ENCODE peak calls at places on chromosomes 16 and 17, in seven cellular contexts. One of them, this sample, is unnamed.

GRCh38 chr16:27324851-27325301 is 11.1 kb downstream of the IL4R start:
- DNase-seq in GM04503: no peak
- DNase-seq in stimulated activated naive CD4-positive, alpha-beta T cell treated with Interleukin-2 at 50 U/mL for 16 hours: no peak
- DNase-seq in adrenal gland: no peak
- DNase-seq in NCI-H82: peak
- DNase-seq in epithelial cell of esophagus: no peak
- DNase-seq in activated T-cell treated with anti-CD3 and anti-CD28 coated beads, Interleukin-2, amount 50 U/mL, for 1 hour: peak
- DNase-seq in this sample: no peak

GRCh38 chr16:88505405-88506082 is 52.5 kb downstream of the ZFPM1 start:
- DNase-seq in epithelial cell of esophagus: peak
- DNase-seq in adrenal gland: peak
- DNase-seq in GM04503: no peak
- DNase-seq in stimulated activated naive CD4-positive, alpha-beta T cell treated with Interleukin-2 at 50 U/mL for 16 hours: peak
- DNase-seq in NCI-H82: peak
- DNase-seq in activated T-cell treated with anti-CD3 and anti-CD28 coated beads, Interleukin-2, amount 50 U/mL, for 1 hour: peak
- DNase-seq in this sample: peak

GRCh38 chr17:38336838-38337237 is 6.9 kb downstream of the GPR179 start:
- DNase-seq in adrenal gland: no peak
- DNase-seq in activated T-cell treated with anti-CD3 and anti-CD28 coated beads, Interleukin-2, amount 50 U/mL, for 1 hour: no peak
- DNase-seq in NCI-H82: no peak
- DNase-seq in stimulated activated naive CD4-positive, alpha-beta T cell treated with Interleukin-2 at 50 U/mL for 16 hours: no peak
- DNase-seq in epithelial cell of esophagus: no peak
- DNase-seq in GM04503: no peak
- DNase-seq in this sample: no peak

GRCh38 chr16:53224932-53225533 is 170.2 kb downstream of the CHD9 start:
- DNase-seq in epithelial cell of esophagus: peak
- DNase-seq in GM04503: no peak
- DNase-seq in stimulated activated naive CD4-positive, alpha-beta T cell treated with Interleukin-2 at 50 U/mL for 16 hours: no peak
- DNase-seq in NCI-H82: no peak
- DNase-seq in activated T-cell treated with anti-CD3 and anti-CD28 coated beads, Interleukin-2, amount 50 U/mL, for 1 hour: no peak
- DNase-seq in adrenal gland: no peak
- DNase-seq in this sample: no peak

GRCh38 chr17:66952031-66952524 is 12.4 kb upstream of the CACNG4 start:
- DNase-seq in epithelial cell of esophagus: peak
- DNase-seq in activated T-cell treated with anti-CD3 and anti-CD28 coated beads, Interleukin-2, amount 50 U/mL, for 1 hour: no peak
- DNase-seq in stimulated activated naive CD4-positive, alpha-beta T cell treated with Interleukin-2 at 50 U/mL for 16 hours: no peak
- DNase-seq in NCI-H82: no peak
- DNase-seq in GM04503: peak
- DNase-seq in adrenal gland: no peak
- DNase-seq in this sample: no peak

GRCh38 chr17:69608808-69609494 is 194.5 kb downstream of the MAP2K6 start:
- DNase-seq in NCI-H82: peak
- DNase-seq in epithelial cell of esophagus: peak
- DNase-seq in adrenal gland: peak
- DNase-seq in activated T-cell treated with anti-CD3 and anti-CD28 coated beads, Interleukin-2, amount 50 U/mL, for 1 hour: no peak
- DNase-seq in GM04503: peak
- DNase-seq in stimulated activated naive CD4-positive, alpha-beta T cell treated with Interleukin-2 at 50 U/mL for 16 hours: no peak
- DNase-seq in this sample: no peak

GRCh38 chr17:16304832-16305231 is 48.4 kb downstream of the CENPV start:
- DNase-seq in GM04503: no peak
- DNase-seq in NCI-H82: peak
- DNase-seq in adrenal gland: no peak
- DNase-seq in activated T-cell treated with anti-CD3 and anti-CD28 coated beads, Interleukin-2, amount 50 U/mL, for 1 hour: no peak
- DNase-seq in epithelial cell of esophagus: peak
- DNase-seq in stimulated activated naive CD4-positive, alpha-beta T cell treated with Interleukin-2 at 50 U/mL for 16 hours: no peak
- DNase-seq in this sample: no peak

GRCh38 chr16:68992521-68992920 is 112.9 kb upstream of the HAS3 start:
- DNase-seq in NCI-H82: no peak
- DNase-seq in activated T-cell treated with anti-CD3 and anti-CD28 coated beads, Interleukin-2, amount 50 U/mL, for 1 hour: no peak
- DNase-seq in adrenal gland: no peak
- DNase-seq in epithelial cell of esophagus: peak
- DNase-seq in stimulated activated naive CD4-positive, alpha-beta T cell treated with Interleukin-2 at 50 U/mL for 16 hours: no peak
- DNase-seq in GM04503: no peak
- DNase-seq in this sample: no peak

GRCh38 chr16:49510676-49511305 is 137.2 kb downstream of the C16orf78 start:
- DNase-seq in epithelial cell of esophagus: no peak
- DNase-seq in NCI-H82: no peak
- DNase-seq in GM04503: no peak
- DNase-seq in activated T-cell treated with anti-CD3 and anti-CD28 coated beads, Interleukin-2, amount 50 U/mL, for 1 hour: no peak
- DNase-seq in stimulated activated naive CD4-positive, alpha-beta T cell treated with Interleukin-2 at 50 U/mL for 16 hours: no peak
- DNase-seq in adrenal gland: no peak
- DNase-seq in this sample: no peak

GRCh38 chr17:38898812-38899348 is 26.5 kb upstream of the LASP1NB start:
- DNase-seq in GM04503: no peak
- DNase-seq in NCI-H82: no peak
- DNase-seq in activated T-cell treated with anti-CD3 and anti-CD28 coated beads, Interleukin-2, amount 50 U/mL, for 1 hour: peak
- DNase-seq in epithelial cell of esophagus: no peak
- DNase-seq in adrenal gland: no peak
- DNase-seq in stimulated activated naive CD4-positive, alpha-beta T cell treated with Interleukin-2 at 50 U/mL for 16 hours: peak
- DNase-seq in this sample: no peak

GRCh38 chr16:65098916-65099315 is 22.9 kb downstream of the CDH11 start:
- DNase-seq in epithelial cell of esophagus: no peak
- DNase-seq in NCI-H82: no peak
- DNase-seq in activated T-cell treated with anti-CD3 and anti-CD28 coated beads, Interleukin-2, amount 50 U/mL, for 1 hour: no peak
- DNase-seq in adrenal gland: no peak
- DNase-seq in stimulated activated naive CD4-positive, alpha-beta T cell treated with Interleukin-2 at 50 U/mL for 16 hours: no peak
- DNase-seq in GM04503: no peak
- DNase-seq in this sample: no peak

GRCh38 chr16:19284207-19284606 is 1.3 kb upstream of the CLEC19A start:
- DNase-seq in NCI-H82: no peak
- DNase-seq in activated T-cell treated with anti-CD3 and anti-CD28 coated beads, Interleukin-2, amount 50 U/mL, for 1 hour: no peak
- DNase-seq in stimulated activated naive CD4-positive, alpha-beta T cell treated with Interleukin-2 at 50 U/mL for 16 hours: no peak
- DNase-seq in GM04503: no peak
- DNase-seq in epithelial cell of esophagus: peak
- DNase-seq in adrenal gland: peak
- DNase-seq in this sample: no peak

GRCh38 chr17:40319651-40320550 is 10.9 kb downstream of the RARA start:
- DNase-seq in GM04503: no peak
- DNase-seq in activated T-cell treated with anti-CD3 and anti-CD28 coated beads, Interleukin-2, amount 50 U/mL, for 1 hour: peak
- DNase-seq in NCI-H82: no peak
- DNase-seq in stimulated activated naive CD4-positive, alpha-beta T cell treated with Interleukin-2 at 50 U/mL for 16 hours: peak
- DNase-seq in adrenal gland: peak
- DNase-seq in epithelial cell of esophagus: no peak
- DNase-seq in this sample: no peak

GRCh38 chr16:1791256-1791942 is 2.1 kb downstream of the IGFALS start:
- DNase-seq in epithelial cell of esophagus: no peak
- DNase-seq in adrenal gland: no peak
- DNase-seq in activated T-cell treated with anti-CD3 and anti-CD28 coated beads, Interleukin-2, amount 50 U/mL, for 1 hour: peak
- DNase-seq in NCI-H82: no peak
- DNase-seq in GM04503: no peak
- DNase-seq in stimulated activated naive CD4-positive, alpha-beta T cell treated with Interleukin-2 at 50 U/mL for 16 hours: no peak
- DNase-seq in this sample: peak

GRCh38 chr17:33385133-33385532 is 92.0 kb upstream of the ASIC2 start:
- DNase-seq in NCI-H82: no peak
- DNase-seq in activated T-cell treated with anti-CD3 and anti-CD28 coated beads, Interleukin-2, amount 50 U/mL, for 1 hour: no peak
- DNase-seq in adrenal gland: no peak
- DNase-seq in stimulated activated naive CD4-positive, alpha-beta T cell treated with Interleukin-2 at 50 U/mL for 16 hours: no peak
- DNase-seq in epithelial cell of esophagus: no peak
- DNase-seq in GM04503: no peak
- DNase-seq in this sample: no peak

GRCh38 chr16:17238285-17239028 is 232.3 kb downstream of the XYLT1 start:
- DNase-seq in GM04503: no peak
- DNase-seq in NCI-H82: no peak
- DNase-seq in stimulated activated naive CD4-positive, alpha-beta T cell treated with Interleukin-2 at 50 U/mL for 16 hours: no peak
- DNase-seq in epithelial cell of esophagus: no peak
- DNase-seq in activated T-cell treated with anti-CD3 and anti-CD28 coated beads, Interleukin-2, amount 50 U/mL, for 1 hour: no peak
- DNase-seq in adrenal gland: no peak
- DNase-seq in this sample: no peak

GRCh38 chr17:61551255-61551742 is 39.7 kb downstream of the NACA2 start:
- DNase-seq in GM04503: peak
- DNase-seq in activated T-cell treated with anti-CD3 and anti-CD28 coated beads, Interleukin-2, amount 50 U/mL, for 1 hour: no peak
- DNase-seq in adrenal gland: no peak
- DNase-seq in stimulated activated naive CD4-positive, alpha-beta T cell treated with Interleukin-2 at 50 U/mL for 16 hours: no peak
- DNase-seq in NCI-H82: peak
- DNase-seq in epithelial cell of esophagus: peak
- DNase-seq in this sample: no peak

GRCh38 chr17:4858068-4858879 is 25.1 kb downstream of the MINK1 start:
- DNase-seq in adrenal gland: no peak
- DNase-seq in stimulated activated naive CD4-positive, alpha-beta T cell treated with Interleukin-2 at 50 U/mL for 16 hours: no peak
- DNase-seq in NCI-H82: peak
- DNase-seq in activated T-cell treated with anti-CD3 and anti-CD28 coated beads, Interleukin-2, amount 50 U/mL, for 1 hour: no peak
- DNase-seq in GM04503: no peak
- DNase-seq in epithelial cell of esophagus: peak
- DNase-seq in this sample: peak

GRCh38 chr17:82837586-82838320 is 2.1 kb downstream of the ZNF750 start:
- DNase-seq in adrenal gland: no peak
- DNase-seq in epithelial cell of esophagus: no peak
- DNase-seq in GM04503: no peak
- DNase-seq in NCI-H82: no peak
- DNase-seq in stimulated activated naive CD4-positive, alpha-beta T cell treated with Interleukin-2 at 50 U/mL for 16 hours: no peak
- DNase-seq in activated T-cell treated with anti-CD3 and anti-CD28 coated beads, Interleukin-2, amount 50 U/mL, for 1 hour: no peak
- DNase-seq in this sample: no peak

GRCh38 chr17:76273923-76274558 is 8.9 kb downstream of the UBALD2 start:
- DNase-seq in NCI-H82: no peak
- DNase-seq in GM04503: no peak
- DNase-seq in stimulated activated naive CD4-positive, alpha-beta T cell treated with Interleukin-2 at 50 U/mL for 16 hours: no peak
- DNase-seq in activated T-cell treated with anti-CD3 and anti-CD28 coated beads, Interleukin-2, amount 50 U/mL, for 1 hour: no peak
- DNase-seq in adrenal gland: no peak
- DNase-seq in epithelial cell of esophagus: no peak
- DNase-seq in this sample: no peak

GRCh38 chr17:57349533-57350227 is 93.4 kb downstream of the MSI2 start:
- DNase-seq in epithelial cell of esophagus: peak
- DNase-seq in stimulated activated naive CD4-positive, alpha-beta T cell treated with Interleukin-2 at 50 U/mL for 16 hours: no peak
- DNase-seq in activated T-cell treated with anti-CD3 and anti-CD28 coated beads, Interleukin-2, amount 50 U/mL, for 1 hour: no peak
- DNase-seq in adrenal gland: no peak
- DNase-seq in GM04503: no peak
- DNase-seq in NCI-H82: peak
- DNase-seq in this sample: no peak